ENCODE peak calls at places on chromosome 3, in six cellular contexts. R is stomach, F is tibial nerve, D is sigmoid colon, K is ovary, I is A549. J is an unnamed sample.
A peak's percentile ranks its signal among the peaks of the same experiment; 100 is the strongest.

GRCh38 chr3:107981471-107982111 is 109.2 kb downstream of the CD47 start:
- DNase-seq in R (no peak), F (no peak), D (no peak), K (no peak), I (no peak), J (no peak)

GRCh38 chr3:197782230-197782629 is 8.8 kb upstream of the LRCH3 start:
- DNase-seq in R (no peak), F (no peak), D (no peak), K (no peak), I (no peak), J (no peak)

GRCh38 chr3:46717447-46718231 is at the start of gene PRSS50:
- DNase-seq in R (peak; percentile 21), F (no peak), D (peak; percentile 54), K (no peak), I (no peak), J (peak; percentile 86)

GRCh38 chr3:193554790-193555189 is at the start of gene ATP13A4:
- DNase-seq in R (peak; percentile 74), F (no peak), D (no peak), K (no peak), I (no peak), J (peak; percentile 62)

GRCh38 chr3:63800097-63800496 is 19.0 kb upstream of the C3orf49 start:
- DNase-seq in R (no peak), F (no peak), D (no peak), K (no peak), I (no peak), J (no peak)

GRCh38 chr3:87761341-87761740 is 297.5 kb downstream of the CGGBP1 start:
- DNase-seq in R (no peak), F (no peak), D (no peak), K (no peak), I (no peak), J (peak; percentile 10)

GRCh38 chr3:169227911-169228310 is 435.6 kb downstream of the MECOM start:
- DNase-seq in R (no peak), F (no peak), D (no peak), K (no peak), I (no peak), J (no peak)

GRCh38 chr3:150409125-150409526 is 1.0 kb downstream of the TSC22D2 start:
- DNase-seq in R (no peak), F (no peak), D (no peak), K (peak; percentile 52), I (no peak), J (no peak)

GRCh38 chr3:98890960-98891910 is 10.3 kb downstream of the DCBLD2 start:
- DNase-seq in R (no peak), F (no peak), D (no peak), K (no peak), I (no peak), J (no peak)

GRCh38 chr3:168862466-168862865 is 766.7 kb upstream of the GOLIM4 start:
- DNase-seq in R (no peak), F (no peak), D (no peak), K (no peak), I (no peak), J (no peak)

GRCh38 chr3:52483081-52483480 is 12.1 kb upstream of the STAB1 start:
- DNase-seq in R (no peak), F (no peak), D (no peak), K (no peak), I (no peak), J (no peak)

GRCh38 chr3:76147846-76148245 is 362.5 kb upstream of the ZNF717 start:
- DNase-seq in R (no peak), F (no peak), D (no peak), K (no peak), I (no peak), J (no peak)

GRCh38 chr3:178444416-178444815 is 91.8 kb upstream of the KCNMB2 start:
- DNase-seq in R (no peak), F (no peak), D (no peak), K (no peak), I (no peak), J (no peak)

GRCh38 chr3:108976058-108976457 is 22.4 kb upstream of the GUCA1C start:
- DNase-seq in R (no peak), F (no peak), D (no peak), K (no peak), I (no peak), J (no peak)

GRCh38 chr3:89954135-89954534 is 846.7 kb downstream of the EPHA3 start:
- DNase-seq in R (no peak), F (no peak), D (no peak), K (no peak), I (no peak), J (no peak)

GRCh38 chr3:37037352-37037751 is 44.0 kb downstream of the MLH1 start:
- DNase-seq in R (no peak), F (no peak), D (no peak), K (no peak), I (no peak), J (no peak)

GRCh38 chr3:169110633-169111032 is 552.9 kb downstream of the MECOM start:
- DNase-seq in R (no peak), F (no peak), D (no peak), K (no peak), I (no peak), J (no peak)

GRCh38 chr3:105274958-105275357 is 91.8 kb upstream of the ALCAM start:
- DNase-seq in R (no peak), F (no peak), D (no peak), K (no peak), I (peak; percentile 79), J (no peak)

GRCh38 chr3:28850186-28850585 is 430.7 kb upstream of the RBMS3 start:
- DNase-seq in R (no peak), F (no peak), D (no peak), K (no peak), I (no peak), J (no peak)

GRCh38 chr3:21390136-21390535 is 360.9 kb downstream of the ZNF385D start:
- DNase-seq in R (no peak), F (no peak), D (no peak), K (no peak), I (peak; percentile 7), J (no peak)

GRCh38 chr3:140736863-140737460 is 59.1 kb downstream of the TRIM42 start:
- DNase-seq in R (peak; percentile 33), F (peak; percentile 30), D (no peak), K (peak; percentile 61), I (peak; percentile 10), J (no peak)

GRCh38 chr3:53211704-53212702 is 43.8 kb downstream of the TKT start:
- DNase-seq in R (no peak), F (no peak), D (no peak), K (no peak), I (no peak), J (no peak)

GRCh38 chr3:5071061-5071460 is 51.0 kb upstream of the ARL8B start:
- DNase-seq in R (no peak), F (no peak), D (no peak), K (no peak), I (peak; percentile 33), J (no peak)

GRCh38 chr3:26522919-26523318 is 99.7 kb upstream of the LRRC3B start:
- DNase-seq in R (no peak), F (no peak), D (no peak), K (no peak), I (no peak), J (no peak)

GRCh38 chr3:189735913-189736312 is 104.7 kb downstream of the TP63 start:
- DNase-seq in R (no peak), F (no peak), D (no peak), K (no peak), I (no peak), J (no peak)
- H3K9me3 ChIP-seq in R (no peaks in the 10 kb centered on the region), F (no peaks in the 10 kb centered on the region), D (no peaks in the 10 kb centered on the region), K (no peaks in the 10 kb centered on the region), I (no peaks in the 10 kb centered on the region), J (no peaks in the 10 kb centered on the region)

DNA sequence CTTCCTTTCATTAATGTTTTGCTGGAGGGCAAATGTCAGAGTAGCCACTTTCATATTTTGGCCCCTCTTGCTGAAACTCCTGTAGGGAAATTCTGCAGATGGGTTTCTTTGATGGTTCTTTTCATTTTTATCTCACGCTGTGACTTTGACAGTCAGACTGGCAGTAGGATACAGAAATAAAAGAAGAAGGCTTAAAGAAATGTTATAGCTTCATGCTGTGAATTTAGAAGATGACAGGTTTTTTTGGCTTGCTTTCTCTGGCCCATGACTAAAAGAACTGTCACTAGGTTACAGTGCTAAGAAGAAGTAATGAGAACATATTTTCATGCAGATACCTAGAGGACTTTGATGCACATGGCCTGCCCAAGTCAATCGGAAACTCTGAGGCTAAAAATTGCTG is 334.5 kb downstream of the EPHA6 start:
- DNase-seq in R (no peak), F (no peak), D (no peak), K (no peak), I (no peak), J (no peak)
- TF ChIP-seq EP300 in R (no peak), F (no peak), D (no peak), K (no peak), I (no peak), J (no peak)

GRCh38 chr3:42914771-42915515 is 9.0 kb downstream of the ZNF662 start:
- DNase-seq in R (no peak), F (no peak), D (no peak), K (no peak), I (peak; percentile 5), J (no peak)
- H3K9me3 ChIP-seq in R (peaks cover 89% of the 10 kb centered on the region), F (peaks cover 9% of the 10 kb centered on the region), D (peaks cover 34% of the 10 kb centered on the region), K (peaks cover 7% of the 10 kb centered on the region), I (peaks cover 35% of the 10 kb centered on the region), J (peaks cover 64% of the 10 kb centered on the region)

DNA sequence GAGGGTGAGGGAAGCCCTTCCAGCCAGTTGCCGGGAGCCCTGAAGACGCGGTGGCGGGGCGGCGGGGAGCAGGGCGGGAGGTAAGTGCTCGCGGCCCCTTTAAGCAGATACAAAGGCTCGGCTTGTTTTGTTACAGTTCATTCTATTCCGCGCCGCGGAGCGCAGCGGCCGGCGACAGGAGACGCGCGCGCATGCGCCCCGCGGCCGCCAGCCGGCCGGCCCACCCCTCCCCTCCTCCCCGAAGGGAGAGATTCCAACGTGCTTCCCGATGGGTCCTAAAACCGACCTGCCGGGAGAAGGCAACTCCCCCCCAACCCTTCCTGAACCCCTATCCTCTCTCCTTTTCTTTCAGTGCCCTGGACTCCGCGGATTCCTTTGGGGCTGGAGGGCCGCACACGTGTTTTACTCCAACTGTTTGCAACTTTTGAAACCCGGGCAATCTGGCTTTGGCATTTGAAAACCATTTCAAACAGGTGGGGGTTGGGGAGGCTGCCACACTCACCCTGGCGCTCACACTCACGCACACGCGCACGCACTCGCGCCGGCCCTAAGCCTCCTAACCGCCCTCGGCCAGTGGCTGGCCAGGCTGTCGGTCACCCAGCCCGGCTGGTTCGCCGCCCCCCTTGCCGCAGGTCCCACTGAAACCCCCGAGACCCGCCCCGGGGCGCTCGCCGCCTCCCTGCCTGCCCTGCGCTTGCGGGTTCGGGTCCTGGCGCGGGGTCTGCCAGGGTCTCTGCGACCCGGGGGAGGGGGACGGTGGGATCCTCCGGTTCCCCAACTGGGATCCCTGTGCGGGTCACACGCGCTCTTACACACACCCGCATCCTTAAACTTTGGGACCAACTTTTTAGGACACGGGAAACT is at the start of gene MAGI1:
- DNase-seq in R (peak; percentile 92), F (peak; percentile 67), D (peak; percentile 96), K (peak; percentile 89), I (peak; percentile 93), J (peak; percentile 85)
- TF ChIP-seq EP300 in R (no peak), F (no peak), D (no peak), K (no peak), I (no peak), J (no peak)

GRCh38 chr3:44722103-44722401 is 7.4 kb upstream of the ZNF501 start:
- DNase-seq in R (no peak), F (no peak), D (no peak), K (no peak), I (no peak), J (no peak)
- H3K9me3 ChIP-seq in R (peaks cover 99% of the 10 kb centered on the region), F (peaks cover 11% of the 10 kb centered on the region), D (peaks cover 73% of the 10 kb centered on the region), K (peaks cover 24% of the 10 kb centered on the region), I (peaks cover 87% of the 10 kb centered on the region), J (peaks cover 93% of the 10 kb centered on the region)